ENCODE peak calls at places on chromosomes 11 and 22, in four cellular contexts. N is brain microvascular endothelial cell; I is CD8-positive, alpha-beta memory T cell; Q is suprapubic skin. X is an unnamed sample.
A peak's percentile ranks its signal among the peaks of the same experiment; 100 is the strongest.

GRCh38 chr11:129974237-129974636 is 28.4 kb downstream of the PRDM10 start:
- DNase-seq in N (no peak), I (no peak), Q (no peak), X (no peak)

GRCh38 chr11:80521592-80521991 is 1080.8 kb upstream of the TENM4 start:
- DNase-seq in N (no peak), I (no peak), Q (no peak), X (peak; percentile 15)

GRCh38 chr11:128201801-128202200 is 385.6 kb downstream of the ETS1 start:
- DNase-seq in N (no peak), I (no peak), Q (no peak), X (no peak)

GRCh38 chr11:128205796-128206195 is 381.6 kb downstream of the ETS1 start:
- DNase-seq in N (no peak), I (no peak), Q (no peak), X (no peak)

GRCh38 chr11:115657586-115657985 is 153.4 kb upstream of the CADM1 start:
- DNase-seq in N (no peak), I (no peak), Q (no peak), X (no peak)

GRCh38 chr11:101180481-101180880 is 50.9 kb upstream of the PGR start:
- DNase-seq in N (no peak), I (no peak), Q (no peak), X (no peak)

GRCh38 chr11:45984192-45984591 is 61.7 kb downstream of the LARGE2 start:
- DNase-seq in N (no peak), I (no peak), Q (no peak), X (no peak)

GRCh38 chr22:37627545-37627944 is 11.9 kb upstream of the SH3BP1 start:
- DNase-seq in N (no peak), I (peak; percentile 38), Q (no peak), X (no peak)

GRCh38 chr11:6124245-6124644 is 16.8 kb downstream of the OR56B4 start:
- DNase-seq in N (no peak), I (no peak), Q (no peak), X (no peak)

GRCh38 chr22:31488346-31488883 is 1.2 kb downstream of the EIF4ENIF1 start:
- DNase-seq in N (no peak), I (no peak), Q (no peak), X (no peak)

GRCh38 chr11:47412152-47412746 is 3.9 kb downstream of the SLC39A13 start:
- DNase-seq in N (no peak), I (peak; percentile 35), Q (no peak), X (no peak)

GRCh38 chr11:130118636-130119387 is 40.8 kb upstream of the ST14 start:
- DNase-seq in N (no peak), I (peak; percentile 10), Q (no peak), X (no peak)

GRCh38 chr11:102367364-102367763 is 20.4 kb downstream of the BIRC2 start:
- DNase-seq in N (no peak), I (no peak), Q (no peak), X (no peak)

GRCh38 chr11:39374963-39375698 is 2084.3 kb downstream of the LRRC4C start:
- DNase-seq in N (no peak), I (no peak), Q (no peak), X (peak; percentile 16)

GRCh38 chr11:60875856-60876485 is 8.6 kb downstream of the ZP1 start:
- DNase-seq in N (no peak), I (no peak), Q (peak; percentile 57), X (no peak)
- H3K27ac ChIP-seq in N (no peak overlapping the region), I (no peak overlapping the region), Q (no peak overlapping the region), X (no peak overlapping the region)

DNA sequence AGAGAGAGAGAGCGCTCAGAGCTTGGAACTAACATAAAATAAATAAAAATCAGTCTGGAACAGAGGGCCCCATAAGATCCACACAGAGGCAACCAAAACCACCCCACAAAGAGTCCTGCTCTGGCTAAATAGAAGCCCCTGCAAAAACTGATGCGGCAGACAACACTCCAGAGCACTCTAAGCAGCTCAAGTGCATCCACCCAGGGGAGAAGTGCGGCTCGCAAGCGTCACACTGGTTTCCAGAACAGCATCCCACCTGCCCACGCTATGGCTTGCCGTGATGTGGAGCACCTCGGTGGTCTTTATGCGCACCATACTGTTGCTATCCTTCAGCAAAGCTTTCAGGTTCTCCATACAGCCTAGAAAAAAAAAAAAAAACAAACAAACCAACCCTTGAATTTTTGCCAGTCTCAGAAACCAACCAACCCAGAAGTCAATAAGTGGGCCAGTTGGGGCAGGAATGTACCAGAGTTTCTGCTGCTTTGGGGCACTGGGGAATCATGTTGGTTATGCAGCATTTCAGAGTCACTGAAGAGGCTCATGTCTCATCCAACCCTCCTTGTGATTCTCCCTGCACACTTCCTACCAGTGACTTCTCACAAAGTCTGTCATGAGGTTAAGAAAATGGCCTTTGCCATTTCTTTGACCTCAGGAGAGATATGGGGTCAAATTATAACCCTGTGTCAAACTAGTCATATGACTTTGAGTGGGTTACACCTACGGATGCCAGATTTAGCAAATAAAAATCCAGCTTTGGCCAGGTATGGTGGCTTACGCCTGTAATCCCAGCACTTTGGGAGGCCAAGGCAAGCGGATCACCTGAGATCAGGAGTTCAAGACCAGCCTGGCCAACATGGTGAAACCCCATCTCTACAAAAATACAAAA is 3.0 kb downstream of the RSPH14 start:
- DNase-seq in N (no peak), I (no peak), Q (no peak), X (no peak)
- H3K27ac ChIP-seq in N (no peak overlapping the region), I (peak overlapping the region; percentile 69), Q (peak overlapping the region; percentile 75), X (peak overlapping the region; percentile 56)

DNA sequence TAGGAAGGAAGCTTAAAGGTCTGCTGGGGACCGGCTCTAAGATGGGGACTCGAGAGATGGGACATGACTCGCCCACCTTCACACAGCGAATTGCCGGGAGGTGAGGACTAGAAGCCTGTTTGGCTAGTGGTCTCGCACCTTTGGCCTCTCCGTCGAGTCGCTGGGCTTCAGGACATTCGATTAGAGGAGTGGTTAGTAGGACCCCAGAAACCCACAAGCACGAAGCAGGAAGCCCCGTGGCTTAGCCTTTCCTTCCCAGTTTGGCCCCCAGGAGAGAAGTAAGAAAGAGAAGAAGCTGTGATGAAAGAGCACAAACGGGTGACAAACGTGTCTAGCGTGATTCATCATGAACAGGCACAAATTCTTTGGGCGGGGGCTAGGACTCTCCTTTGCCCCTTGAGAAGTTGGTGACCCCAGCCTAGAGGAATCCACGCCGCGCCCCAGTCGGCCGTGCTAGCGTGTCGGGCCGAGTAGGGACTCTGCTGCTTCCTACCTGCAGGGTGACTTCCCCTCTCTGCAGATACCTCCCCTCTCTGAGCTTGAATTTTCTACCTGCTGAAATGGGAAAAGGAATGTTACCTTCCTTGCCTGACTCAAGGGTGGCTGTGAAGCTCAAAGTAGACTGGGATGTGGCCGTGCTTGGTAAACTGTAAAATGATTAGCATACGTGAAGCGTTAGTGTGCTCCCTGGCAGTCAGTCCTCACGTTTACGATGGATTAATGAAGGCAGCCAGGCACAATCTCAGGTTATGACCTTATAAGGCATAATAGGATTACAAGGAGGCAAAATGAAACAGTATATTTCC is 1.1 kb upstream of the ADM start:
- DNase-seq in N (peak; percentile 52), I (no peak), Q (no peak), X (peak; percentile 59)
- H3K27ac ChIP-seq in N (peak overlapping the region; percentile 82), I (peak overlapping the region; percentile 40), Q (peak overlapping the region; percentile 92), X (peak overlapping the region; percentile 94)

DNA sequence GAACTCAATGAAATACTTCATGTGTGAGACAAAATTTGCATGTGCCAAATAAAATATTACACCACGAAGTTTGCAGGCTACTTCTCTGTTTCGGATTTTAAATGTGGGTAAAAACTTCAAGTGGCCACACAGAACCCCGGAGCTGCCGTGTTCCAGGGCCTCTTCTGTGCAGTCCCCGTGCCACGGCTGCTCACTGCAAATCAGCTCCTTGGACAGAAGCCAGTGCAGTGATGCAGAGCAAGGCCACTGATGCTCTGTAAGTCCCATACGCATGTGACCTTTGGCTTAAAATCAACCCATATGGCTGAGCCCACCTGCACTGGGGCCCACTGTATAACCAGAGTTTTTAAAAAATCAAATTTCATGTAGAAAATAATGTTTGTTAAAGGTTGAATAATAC is 1309.4 kb downstream of the TBC1D22A start:
- DNase-seq in N (no peak), I (no peak), Q (no peak), X (no peak)
- H3K27ac ChIP-seq in N (no peak overlapping the region), I (no peak overlapping the region), Q (no peak overlapping the region), X (no peak overlapping the region)